ENCODE peak calls at places on chromosomes 5 and 9, in seven cellular contexts. F is adrenal gland; M is cardiac muscle cell; Z is ovary; Y is A673; C is small intestine; X is CD4-positive, alpha-beta memory T cell. I is an unnamed sample. For H3K9me3, the result is how much of the 10 kb centered on the place peaks cover.

GRCh38 chr9:77447646-77448045 is 200.5 kb downstream of the GNA14 start:
- DNase-seq in Z (no peak), M (no peak), Y (no peak), X (no peak), F (no peak), C (peak), I (no peak)

GRCh38 chr9:4080889-4081548 is 218.8 kb downstream of the GLIS3 start:
- DNase-seq in Y (peak), C (no peak), F (no peak), M (no peak), X (no peak), Z (no peak), I (no peak)

GRCh38 chr5:157384971-157385709 is 74.9 kb upstream of the NIPAL4 start:
- DNase-seq in Y (peak), M (peak), X (no peak), Z (no peak), F (peak), C (peak), I (peak)

GRCh38 chr9:22395585-22396205 is 50.9 kb upstream of the DMRTA1 start:
- DNase-seq in Y (no peak), X (no peak), F (no peak), Z (no peak), C (no peak), M (no peak), I (no peak)

GRCh38 chr5:94928891-94929290 is 310.4 kb downstream of the SLF1 start:
- DNase-seq in F (no peak), Z (no peak), C (no peak), Y (no peak), M (no peak), X (no peak), I (no peak)

GRCh38 chr5:150638488-150639316 is 1.8 kb upstream of the SYNPO start:
- DNase-seq in C (no peak), M (no peak), Y (no peak), F (no peak), X (no peak), Z (no peak), I (no peak)

GRCh38 chr5:150103678-150104549 is 17.6 kb upstream of the CSF1R start:
- DNase-seq in Y (no peak), M (no peak), C (no peak), F (no peak), Z (no peak), X (no peak), I (no peak)

GRCh38 chr5:81949479-81949878 is 22.3 kb upstream of the ATG10 start:
- DNase-seq in Y (no peak), X (no peak), M (no peak), Z (no peak), F (no peak), C (no peak), I (no peak)

GRCh38 chr9:136745389-136746218 is 2.7 kb downstream of the LCN6 start:
- DNase-seq in Z (no peak), M (no peak), X (no peak), C (no peak), F (no peak), Y (no peak), I (no peak)

GRCh38 chr5:145856285-145856818 is 16.5 kb downstream of the GRXCR2 start:
- DNase-seq in Y (peak), X (no peak), M (peak), Z (peak), C (no peak), F (peak), I (no peak)

GRCh38 chr5:175718401-175719108 is 60.7 kb downstream of the HRH2 start:
- DNase-seq in C (peak), X (peak), Z (no peak), M (peak), Y (peak), F (peak), I (peak)

GRCh38 chr5:54861212-54861894 is 124.0 kb downstream of the ESM1 start:
- DNase-seq in C (no peak), Y (no peak), X (no peak), F (no peak), M (peak), Z (no peak), I (no peak)

GRCh38 chr9:106859957-106860715 is 2.8 kb upstream of the ZNF462 start:
- DNase-seq in Y (peak), X (no peak), Z (peak), C (peak), M (peak), F (peak), I (no peak)

GRCh38 chr5:113242481-113243348 is 192.1 kb downstream of the TSSK1B start:
- DNase-seq in Z (no peak), F (no peak), C (no peak), M (no peak), Y (no peak), X (no peak), I (peak)

GRCh38 chr9:131839281-131840084 is 99.6 kb upstream of the RAPGEF1 start:
- DNase-seq in X (peak), Z (no peak), M (no peak), C (peak), Y (no peak), F (no peak), I (peak)

GRCh38 chr5:16486679-16487078 is 21.1 kb upstream of the ZNF622 start:
- DNase-seq in F (no peak), X (no peak), Y (no peak), M (no peak), Z (no peak), C (no peak), I (no peak)

GRCh38 chr5:16480144-16480543 is 14.5 kb upstream of the ZNF622 start:
- DNase-seq in Z (no peak), M (no peak), C (no peak), F (no peak), X (no peak), Y (no peak), I (no peak)

GRCh38 chr5:16484081-16484480 is 18.5 kb upstream of the ZNF622 start:
- DNase-seq in F (no peak), C (no peak), X (no peak), Y (no peak), M (no peak), Z (no peak), I (no peak)

GRCh38 chr5:16483361-16483760 is 17.8 kb upstream of the ZNF622 start:
- DNase-seq in Y (no peak), X (no peak), M (no peak), F (no peak), Z (no peak), C (peak), I (no peak)

GRCh38 chr5:16480821-16481538 is 15.4 kb upstream of the ZNF622 start:
- DNase-seq in Z (no peak), X (no peak), Y (no peak), C (no peak), M (no peak), F (no peak), I (peak)
- H3K9me3 ChIP-seq in Z (under half), X (under half), Y (under half), C (under half), M (under half), F (under half), I (under half)

GRCh38 chr9:96136992-96137665 is 164.8 kb downstream of the HSD17B3 start:
- DNase-seq in M (no peak), F (peak), C (peak), Z (peak), Y (no peak), X (no peak), I (peak)

GRCh38 chr9:96139592-96140251 is 162.3 kb downstream of the HSD17B3 start:
- DNase-seq in Y (peak), Z (peak), M (no peak), X (no peak), F (peak), C (no peak), I (peak)

GRCh38 chr9:96140401-96141180 is 161.4 kb downstream of the HSD17B3 start:
- DNase-seq in X (no peak), M (no peak), Z (peak), F (no peak), C (no peak), Y (no peak), I (peak)

GRCh38 chr9:96137666-96138429 is 164.1 kb downstream of the HSD17B3 start:
- DNase-seq in F (no peak), Y (no peak), C (no peak), Z (no peak), M (no peak), X (no peak), I (no peak)

DNA sequence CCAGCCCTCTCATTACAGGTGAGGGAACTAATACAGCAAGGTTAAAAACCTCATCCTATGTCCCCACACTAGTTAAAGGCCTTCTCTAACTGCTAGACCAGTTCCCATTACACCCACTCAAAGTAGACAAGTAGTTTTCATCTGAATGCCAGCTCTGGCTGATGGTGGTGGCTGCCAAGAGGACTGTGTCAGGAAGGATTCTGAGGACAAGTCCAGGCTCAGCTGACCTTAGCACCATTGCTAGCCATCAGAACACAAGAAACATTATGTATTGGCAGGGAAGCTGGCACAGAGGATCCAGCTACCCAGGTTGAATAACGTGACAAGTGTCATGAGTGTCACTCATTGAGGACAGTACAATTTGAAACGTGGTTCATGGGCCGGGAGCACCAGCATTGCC is 163.4 kb downstream of the HSD17B3 start:
- DNase-seq in X (no peak), Y (no peak), Z (no peak), C (no peak), F (no peak), M (no peak), I (no peak)
- H3K27ac ChIP-seq in X (no peak), Y (no peak), Z (no peak), C (no peak), F (no peak), M (no peak), I (peak)

GRCh38 chr5:56369333-56369947 is 136.3 kb upstream of the ANKRD55 start:
- DNase-seq in F (no peak), X (no peak), C (no peak), Z (no peak), M (no peak), Y (no peak), I (peak)

GRCh38 chr5:56377573-56377972 is 144.4 kb upstream of the ANKRD55 start:
- DNase-seq in Z (no peak), F (no peak), M (no peak), C (no peak), X (no peak), Y (no peak), I (no peak)

GRCh38 chr5:56376128-56376527 is 143.0 kb upstream of the ANKRD55 start:
- DNase-seq in C (no peak), X (no peak), F (no peak), Z (no peak), M (no peak), Y (no peak), I (no peak)

DNA sequence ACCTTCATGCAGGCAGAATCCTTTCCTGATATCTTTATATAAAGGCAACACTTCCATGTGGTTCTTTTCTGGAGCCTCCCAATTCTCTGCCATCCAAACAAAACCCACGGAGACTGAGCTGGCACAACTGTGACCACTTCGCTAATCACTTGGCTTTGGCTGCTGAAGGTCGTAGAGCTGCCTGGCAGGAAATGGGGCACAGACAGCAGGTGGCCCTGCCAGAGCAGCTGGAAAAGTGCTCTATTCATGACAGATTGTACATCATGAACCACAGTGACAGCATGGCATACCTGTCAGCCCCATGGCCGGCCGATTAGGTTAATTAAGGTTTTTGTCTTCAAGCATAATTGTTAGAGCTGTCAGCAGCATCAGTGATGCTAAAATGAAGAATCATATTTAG is 141.9 kb upstream of the ANKRD55 start:
- DNase-seq in M (no peak), X (no peak), C (no peak), Y (no peak), F (peak), Z (no peak), I (peak)
- H3K9me3 ChIP-seq in M (under half), X (under half), C (under half), Y (under half), F (under half), Z (under half), I (under half)

GRCh38 chr9:119272500-119273211 is 96.6 kb downstream of the BRINP1 start:
- DNase-seq in F (no peak), Z (no peak), M (peak), C (no peak), X (no peak), Y (no peak), I (no peak)

GRCh38 chr9:119273325-119273904 is 95.8 kb downstream of the BRINP1 start:
- DNase-seq in F (no peak), X (no peak), Z (no peak), C (no peak), Y (no peak), M (no peak), I (no peak)

GRCh38 chr9:119268985-119269384 is 100.2 kb downstream of the BRINP1 start:
- DNase-seq in C (no peak), X (no peak), F (no peak), M (no peak), Z (no peak), Y (no peak), I (no peak)

GRCh38 chr9:119278138-119278537 is 91.1 kb downstream of the BRINP1 start:
- DNase-seq in C (no peak), F (no peak), X (no peak), Z (no peak), Y (no peak), M (no peak), I (peak)

GRCh38 chr9:119273984-119274665 is 95.1 kb downstream of the BRINP1 start:
- DNase-seq in X (no peak), F (no peak), M (no peak), Y (no peak), Z (no peak), C (no peak), I (no peak)
- H3K27ac ChIP-seq in X (no peak), F (no peak), M (no peak), Y (no peak), Z (no peak), C (no peak), I (no peak)

GRCh38 chr5:178555005-178555404 is 35.2 kb downstream of the COL23A1 start:
- DNase-seq in M (no peak), F (no peak), X (no peak), Y (no peak), C (no peak), Z (no peak), I (no peak)
- H3K9me3 ChIP-seq in M (under half), F (under half), X (under half), Y (under half), C (under half), Z (under half), I (under half)

GRCh38 chr5:138867011-138867410 is 8.1 kb downstream of the LRRTM2 start:
- DNase-seq in M (no peak), X (no peak), C (no peak), Y (no peak), Z (no peak), F (no peak), I (no peak)

GRCh38 chr5:138873096-138873885 is 1.8 kb downstream of the LRRTM2 start:
- DNase-seq in X (no peak), C (no peak), M (no peak), Y (peak), Z (no peak), F (no peak), I (no peak)

GRCh38 chr5:138870611-138871010 is 4.5 kb downstream of the LRRTM2 start:
- DNase-seq in X (no peak), F (no peak), M (no peak), Y (no peak), Z (no peak), C (no peak), I (no peak)

GRCh38 chr5:138869038-138869437 is 6.1 kb downstream of the LRRTM2 start:
- DNase-seq in M (no peak), F (no peak), Z (no peak), C (no peak), Y (no peak), X (no peak), I (no peak)

GRCh38 chr5:138869763-138870500 is 5.2 kb downstream of the LRRTM2 start:
- DNase-seq in X (no peak), M (no peak), Y (no peak), C (no peak), Z (no peak), F (peak), I (no peak)
- H3K27ac ChIP-seq in X (no peak), M (peak), Y (no peak), C (no peak), Z (no peak), F (peak), I (no peak)

DNA sequence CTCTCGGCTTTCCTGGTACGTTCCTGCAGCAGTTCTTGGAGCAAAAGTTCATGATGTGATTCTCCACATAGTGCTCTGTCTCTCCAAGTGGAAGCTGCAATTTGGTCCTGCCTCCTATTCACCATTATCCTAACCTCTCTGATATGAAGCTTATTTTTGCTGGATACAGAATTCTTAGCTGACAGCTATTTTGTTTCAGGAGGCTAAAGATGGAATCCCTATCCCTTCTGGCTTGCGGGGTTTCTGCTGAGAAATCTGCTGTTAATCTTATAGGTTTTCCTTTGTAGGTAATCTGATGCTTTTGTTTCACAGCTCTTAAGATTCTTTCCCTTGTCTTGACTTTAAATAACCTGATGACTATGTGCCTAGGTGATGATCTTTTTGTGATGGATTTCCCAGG is 181.6 kb upstream of the VLDLR start:
- DNase-seq in F (no peak), M (no peak), X (no peak), Y (no peak), Z (no peak), C (no peak), I (no peak)
- H3K9me3 ChIP-seq in F (under half), M (under half), X (under half), Y (under half), Z (under half), C (under half), I (under half)

DNA sequence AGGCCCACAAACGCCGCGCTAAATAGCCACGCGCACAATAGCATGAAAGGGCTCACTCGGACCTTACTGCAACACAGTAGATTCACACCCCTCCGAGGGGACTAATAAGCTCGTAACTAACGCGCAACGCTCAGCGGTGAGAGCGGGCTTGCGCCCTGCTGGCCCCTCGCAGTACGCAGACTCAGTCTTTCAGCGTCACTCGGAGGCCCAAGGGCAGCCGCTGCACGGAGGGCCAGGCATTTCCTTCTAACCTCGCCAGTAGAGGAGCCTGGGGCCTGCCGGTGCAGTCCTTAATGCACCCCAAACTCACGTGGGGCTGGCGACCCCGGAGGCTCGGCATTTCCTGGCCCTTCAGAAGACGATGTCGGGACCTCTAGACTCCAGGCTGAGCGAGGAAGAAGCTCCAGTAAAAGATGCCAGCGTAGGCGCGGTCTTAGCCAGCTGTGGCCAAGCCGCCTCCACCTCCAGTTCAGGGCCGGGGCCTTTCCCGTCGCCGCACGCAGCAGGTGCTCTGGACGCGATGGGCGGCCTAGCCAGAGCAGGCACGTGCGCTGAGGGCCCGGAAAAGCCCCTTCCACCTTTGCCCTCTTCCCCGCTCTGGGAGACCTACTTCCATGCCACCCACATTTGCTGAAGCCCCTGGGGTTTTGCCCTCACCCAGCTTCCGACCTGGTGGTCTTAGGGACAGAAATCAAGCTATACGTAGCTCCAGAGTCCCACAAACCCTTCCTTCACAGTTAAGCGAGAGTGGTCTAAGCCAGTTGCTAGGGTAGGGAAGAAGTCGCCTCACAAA is 38.3 kb upstream of the TIFAB start:
- DNase-seq in F (no peak), M (peak), C (no peak), X (no peak), Z (no peak), Y (no peak), I (no peak)
- H3K27ac ChIP-seq in F (no peak), M (no peak), C (no peak), X (no peak), Z (no peak), Y (no peak), I (no peak)

GRCh38 chr5:73307645-73308346 is 134.8 kb downstream of the TMEM174 start:
- DNase-seq in C (no peak), F (no peak), Y (no peak), X (no peak), M (no peak), Z (no peak), I (no peak)
- H3K9me3 ChIP-seq in C (under half), F (under half), Y (under half), X (under half), M (under half), Z (under half), I (under half)

DNA sequence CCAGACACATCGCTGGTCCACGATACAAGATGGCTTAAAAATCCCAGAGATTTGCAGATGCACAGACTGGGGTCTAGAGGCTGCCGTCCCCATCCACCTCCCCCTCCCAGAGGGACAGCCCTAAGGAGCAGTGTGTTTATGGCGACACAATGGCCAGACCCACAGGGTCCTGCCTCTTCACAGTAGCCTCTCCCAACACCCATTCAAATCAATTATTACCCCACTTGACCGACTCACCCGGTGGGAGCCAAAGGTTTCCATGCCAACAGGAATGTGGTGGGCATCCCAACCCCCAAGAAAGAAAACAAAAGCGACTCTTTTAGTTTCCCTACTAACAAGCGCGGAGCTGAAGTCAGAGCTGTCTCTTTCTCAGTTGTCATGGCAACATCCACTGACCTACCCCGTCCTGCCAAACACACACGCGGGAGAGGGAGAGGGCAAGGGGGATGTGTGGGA is 209.0 kb downstream of the TTLL11 start:
- DNase-seq in Y (no peak), C (no peak), X (no peak), Z (no peak), F (no peak), M (no peak), I (peak)
- H3K27ac ChIP-seq in Y (no peak), C (no peak), X (no peak), Z (no peak), F (no peak), M (no peak), I (no peak)